ENCODE peak calls at places on chromosomes 7 and 10, in nine cellular contexts. C, M, A, V, G, L, D, P and E are unnamed samples.

GRCh38 chr7:32161708-32162107 is 91.5 kb upstream of the PDE1C start:
- DNase-seq in C (peak), M (no peak), A (no peak), V (peak), G (peak), L (no peak), D (no peak), P (no peak), E (peak)

GRCh38 chr10:47025540-47026300 is 114.5 kb downstream of the PTPN20 start:
- DNase-seq in C (peak), M (no peak), A (no peak), V (peak), G (peak), L (no peak), D (no peak), P (no peak), E (peak)

GRCh38 chr10:98534046-98534445 is 87.3 kb upstream of the HPS1 start:
- DNase-seq in C (peak), M (no peak), A (no peak), V (peak), G (no peak), L (no peak), D (no peak), P (no peak), E (peak)

GRCh38 chr7:30041526-30042269 is 13.5 kb downstream of the PLEKHA8 start:
- DNase-seq in C (no peak), M (no peak), A (no peak), V (peak), G (peak), L (no peak), D (no peak), P (no peak), E (no peak)

GRCh38 chr10:14810969-14811953 is 26.6 kb downstream of the CDNF start:
- DNase-seq in C (no peak), M (no peak), A (no peak), V (no peak), G (no peak), L (no peak), D (no peak), P (no peak), E (no peak)

GRCh38 chr10:98168766-98169165 is 34.3 kb downstream of the R3HCC1L start:
- DNase-seq in C (no peak), M (no peak), A (no peak), V (no peak), G (no peak), L (no peak), D (no peak), P (no peak), E (no peak)

GRCh38 chr10:75211007-75211735 is 575 bp downstream of the VDAC2 start:
- DNase-seq in C (peak), M (no peak), A (peak), V (peak), G (peak), L (peak), D (peak), P (no peak), E (peak)

GRCh38 chr7:98360221-98361124 is 40.4 kb downstream of the BAIAP2L1 start:
- DNase-seq in C (no peak), M (no peak), A (peak), V (no peak), G (peak), L (no peak), D (peak), P (no peak), E (no peak)

GRCh38 chr10:60098676-60099601 is 192.6 kb upstream of the CCDC6 start:
- DNase-seq in C (peak), M (no peak), A (peak), V (no peak), G (no peak), L (no peak), D (no peak), P (no peak), E (no peak)

GRCh38 chr7:108415821-108416536 is 40.3 kb downstream of the NRCAM start:
- DNase-seq in C (peak), M (no peak), A (peak), V (peak), G (peak), L (peak), D (no peak), P (no peak), E (peak)

GRCh38 chr10:69769395-69769989 is 32.2 kb upstream of the COL13A1 start:
- DNase-seq in C (peak), M (no peak), A (peak), V (peak), G (peak), L (no peak), D (peak), P (peak), E (peak)

GRCh38 chr7:55192718-55193117 is 172.4 kb upstream of the LANCL2 start:
- DNase-seq in C (peak), M (no peak), A (no peak), V (peak), G (peak), L (no peak), D (no peak), P (no peak), E (peak)

GRCh38 chr7:147245274-147245673 is 1128.7 kb downstream of the CNTNAP2 start:
- DNase-seq in C (peak), M (peak), A (peak), V (peak), G (peak), L (peak), D (peak), P (no peak), E (peak)

GRCh38 chr10:6056411-6057135 is 5.6 kb downstream of the IL2RA start:
- DNase-seq in C (no peak), M (no peak), A (no peak), V (no peak), G (no peak), L (no peak), D (no peak), P (no peak), E (no peak)

GRCh38 chr7:6056616-6057015 is 25.4 kb downstream of the ANKRD61 start:
- DNase-seq in C (no peak), M (no peak), A (no peak), V (no peak), G (no peak), L (no peak), D (no peak), P (no peak), E (no peak)

GRCh38 chr10:86953747-86954680 is 3.4 kb downstream of the MMRN2 start:
- DNase-seq in C (peak), M (no peak), A (no peak), V (peak), G (peak), L (no peak), D (no peak), P (peak), E (peak)

GRCh38 chr7:128742206-128742605 is 3.0 kb downstream of the CALU start:
- DNase-seq in C (peak), M (no peak), A (no peak), V (peak), G (peak), L (no peak), D (no peak), P (no peak), E (peak)

GRCh38 chr10:32332299-32332750 is 14.6 kb downstream of the EPC1 start:
- DNase-seq in C (peak), M (no peak), A (peak), V (no peak), G (no peak), L (peak), D (peak), P (no peak), E (peak)

GRCh38 chr7:53306846-53307245 is 271.4 kb downstream of the POM121L12 start:
- DNase-seq in C (no peak), M (no peak), A (no peak), V (no peak), G (no peak), L (no peak), D (no peak), P (no peak), E (no peak)

GRCh38 chr10:79586933-79587332 is 23.8 kb upstream of the SFTPA1 start:
- DNase-seq in C (no peak), M (no peak), A (no peak), V (no peak), G (no peak), L (no peak), D (no peak), P (no peak), E (no peak)

GRCh38 chr7:153130052-153130451 is 370.5 kb downstream of the ACTR3B start:
- DNase-seq in C (no peak), M (no peak), A (no peak), V (no peak), G (no peak), L (no peak), D (no peak), P (no peak), E (no peak)

GRCh38 chr7:22853674-22854157 is 31.1 kb upstream of the TOMM7 start:
- DNase-seq in C (no peak), M (no peak), A (peak), V (peak), G (no peak), L (no peak), D (peak), P (no peak), E (peak)

GRCh38 chr7:128915841-128916642 is 5.5 kb upstream of the KCP start:
- DNase-seq in C (no peak), M (no peak), A (no peak), V (no peak), G (no peak), L (no peak), D (no peak), P (no peak), E (no peak)

GRCh38 chr7:1110358-1110757 is 22.4 kb downstream of the GPER1 start:
- DNase-seq in C (no peak), M (no peak), A (no peak), V (no peak), G (no peak), L (no peak), D (no peak), P (peak), E (no peak)

GRCh38 chr10:124688889-124689670 is 55.1 kb downstream of the FAM53B start:
- DNase-seq in C (no peak), M (no peak), A (no peak), V (no peak), G (peak), L (peak), D (no peak), P (no peak), E (no peak)

GRCh38 chr7:34342403-34342802 is 315.6 kb upstream of the NPSR1 start:
- DNase-seq in C (no peak), M (no peak), A (no peak), V (no peak), G (no peak), L (no peak), D (no peak), P (no peak), E (no peak)

GRCh38 chr7:135193615-135194081 is 17.7 kb downstream of the WDR91 start:
- DNase-seq in C (peak), M (no peak), A (no peak), V (peak), G (peak), L (no peak), D (no peak), P (no peak), E (peak)

GRCh38 chr7:47326808-47327207 is 255.1 kb downstream of the TNS3 start:
- DNase-seq in C (peak), M (no peak), A (no peak), V (peak), G (peak), L (no peak), D (no peak), P (peak), E (peak)

GRCh38 chr10:70358446-70358845 is 24.0 kb downstream of the LRRC20 start:
- DNase-seq in C (no peak), M (no peak), A (no peak), V (no peak), G (no peak), L (no peak), D (no peak), P (peak), E (no peak)

GRCh38 chr7:12866237-12866636 is 178.8 kb downstream of the ARL4A start:
- DNase-seq in C (no peak), M (no peak), A (no peak), V (no peak), G (peak), L (no peak), D (no peak), P (no peak), E (no peak)

GRCh38 chr7:47992446-47992845 is 13.0 kb upstream of the HUS1 start:
- DNase-seq in C (no peak), M (no peak), A (no peak), V (no peak), G (peak), L (no peak), D (no peak), P (no peak), E (no peak)

GRCh38 chr7:16940777-16941176 is 59.0 kb upstream of the AGR3 start:
- DNase-seq in C (no peak), M (no peak), A (peak), V (no peak), G (no peak), L (no peak), D (no peak), P (no peak), E (no peak)

GRCh38 chr7:86407291-86407690 is 236.4 kb upstream of the GRM3 start:
- DNase-seq in C (no peak), M (no peak), A (no peak), V (no peak), G (peak), L (no peak), D (no peak), P (no peak), E (no peak)

GRCh38 chr7:142496545-142496991 is 238.7 kb upstream of the PRSS58 start:
- DNase-seq in C (peak), M (no peak), A (peak), V (peak), G (peak), L (peak), D (peak), P (no peak), E (peak)

GRCh38 chr7:55690-56248 is 136.6 kb upstream of the FAM20C start:
- DNase-seq in C (no peak), M (no peak), A (no peak), V (no peak), G (no peak), L (no peak), D (no peak), P (peak), E (no peak)

GRCh38 chr10:104391150-104391968 is 37.7 kb downstream of the CFAP58 start:
- DNase-seq in C (peak), M (no peak), A (peak), V (no peak), G (no peak), L (no peak), D (no peak), P (no peak), E (peak)

GRCh38 chr7:6395898-6396582 is 51.7 kb downstream of the DAGLB start:
- DNase-seq in C (no peak), M (no peak), A (no peak), V (no peak), G (no peak), L (no peak), D (peak), P (no peak), E (peak)

GRCh38 chr10:97018251-97019212 is 167.2 kb downstream of the SLIT1 start:
- DNase-seq in C (no peak), M (no peak), A (no peak), V (no peak), G (no peak), L (no peak), D (no peak), P (peak), E (no peak)

GRCh38 chr7:106071999-106072714 is 40.0 kb downstream of the SYPL1 start:
- DNase-seq in C (no peak), M (no peak), A (no peak), V (no peak), G (peak), L (no peak), D (peak), P (no peak), E (no peak)

GRCh38 chr7:28587211-28587610 is 174.9 kb downstream of the CREB5 start:
- DNase-seq in C (peak), M (no peak), A (no peak), V (no peak), G (peak), L (no peak), D (no peak), P (no peak), E (peak)

GRCh38 chr10:25933653-25934608 is at the start of gene MYO3A:
- DNase-seq in C (no peak), M (no peak), A (no peak), V (no peak), G (no peak), L (peak), D (no peak), P (peak), E (no peak)

GRCh38 chr10:25934673-25935139 is 677 bp downstream of the MYO3A start:
- DNase-seq in C (no peak), M (no peak), A (no peak), V (no peak), G (no peak), L (peak), D (peak), P (peak), E (no peak)
- TF ChIP-seq CTCF in C (no peak), M (peak), A (no peak), V (no peak), G (no peak), L (peak), D (no peak), P (peak), E (no peak)

DNA sequence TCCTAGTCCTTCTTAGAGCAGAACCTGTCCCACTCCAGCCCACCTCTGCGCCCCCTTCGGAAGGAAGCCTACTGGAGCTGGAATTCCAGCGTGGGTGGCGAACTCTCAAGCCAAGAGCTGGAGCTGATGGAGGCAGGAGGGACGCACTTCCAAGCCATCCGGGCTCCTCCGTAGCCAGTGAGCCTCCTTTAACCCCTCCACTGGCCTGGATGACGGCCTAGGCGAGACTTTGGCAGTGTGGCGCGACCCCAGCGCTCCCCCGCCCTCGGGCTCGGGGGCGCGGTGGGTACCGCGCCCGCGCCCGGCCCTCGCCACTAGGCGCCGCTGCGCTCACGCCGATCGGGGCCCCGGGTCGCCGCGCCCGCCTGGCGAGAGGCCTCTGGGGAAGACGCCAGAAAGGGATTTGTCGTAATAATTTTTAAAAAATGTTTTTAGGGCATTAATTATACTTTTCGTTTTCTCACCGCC is 5.1 kb upstream of the EMX2 start:
- DNase-seq in C (peak), M (no peak), A (peak), V (no peak), G (peak), L (peak), D (no peak), P (no peak), E (no peak)
- TF ChIP-seq CTCF in C (peak), M (peak), A (peak), V (peak), G (peak), L (peak), D (peak), P (peak), E (no peak)

DNA sequence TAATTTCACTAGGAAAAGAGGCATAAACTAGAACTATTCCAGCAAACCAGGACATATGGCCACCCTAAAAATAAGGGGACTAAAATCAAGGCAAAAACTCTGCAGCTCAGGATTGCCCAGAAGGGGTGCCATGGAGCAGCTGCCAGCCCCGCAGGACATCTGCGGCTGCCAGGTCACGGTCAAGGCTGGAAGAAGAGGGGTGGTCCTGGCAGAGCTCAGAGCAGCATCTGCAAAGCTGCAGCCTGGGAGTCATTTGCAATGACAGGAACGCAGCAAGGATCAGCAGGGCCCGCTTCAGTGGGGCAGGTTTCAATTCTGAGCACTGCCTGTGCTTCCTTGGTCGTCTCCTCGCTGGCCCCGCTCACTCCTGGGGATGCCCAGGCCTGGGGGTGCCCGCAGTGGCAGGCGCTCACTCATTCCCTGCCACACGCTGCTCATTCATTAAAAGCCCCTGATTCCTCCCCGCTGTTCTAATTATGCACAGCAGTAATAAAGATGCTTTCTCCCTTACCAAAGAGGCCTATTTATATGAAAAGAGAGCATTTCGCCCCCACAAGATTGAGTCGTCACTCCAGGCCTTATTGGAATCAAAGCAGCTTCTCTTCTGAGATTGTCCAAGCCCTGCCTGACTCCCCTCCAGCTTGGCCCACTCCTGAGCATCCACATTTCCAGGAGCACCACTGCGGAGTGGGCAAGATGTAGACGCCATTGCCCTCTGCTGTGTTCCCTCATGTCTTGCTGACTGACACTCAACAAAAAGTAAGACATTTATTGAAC is 4.6 kb downstream of the HSPA12A start:
- DNase-seq in C (peak), M (no peak), A (no peak), V (no peak), G (peak), L (no peak), D (no peak), P (no peak), E (no peak)
- TF ChIP-seq CTCF in C (peak), M (peak), A (no peak), V (peak), G (peak), L (no peak), D (no peak), P (peak), E (peak)

GRCh38 chr7:74656911-74657691 is 417 bp upstream of the GTF2I start:
- DNase-seq in C (peak), M (peak), A (peak), V (peak), G (peak), L (peak), D (peak), P (peak), E (peak)
- TF ChIP-seq CTCF in C (peak), M (peak), A (no peak), V (peak), G (peak), L (no peak), D (no peak), P (peak), E (no peak)

GRCh38 chr10:4281207-4281825 is 496.3 kb upstream of the KLF6 start:
- DNase-seq in C (peak), M (no peak), A (no peak), V (peak), G (peak), L (no peak), D (no peak), P (no peak), E (peak)
- TF ChIP-seq CTCF in C (no peak), M (no peak), A (no peak), V (no peak), G (no peak), L (no peak), D (no peak), P (no peak), E (no peak)

GRCh38 chr7:139109188-139109982 is at the start of gene ZC3HAV1:
- DNase-seq in C (peak), M (peak), A (peak), V (peak), G (peak), L (peak), D (peak), P (peak), E (peak)
- TF ChIP-seq CTCF in C (no peak), M (no peak), A (no peak), V (no peak), G (no peak), L (no peak), D (peak), P (no peak), E (no peak)